ENCODE peak calls at places on chromosomes 13 and 19, in five cellular contexts. One of them, this sample, is unnamed.

GRCh38 chr13:42393573-42394360 is 121.8 kb downstream of the AKAP11 start:
- DNase-seq in B cell: no peak
- DNase-seq in uterus: no peak
- DNase-seq in RWPE1: no peak
- DNase-seq in stimulated activated CD8-positive, alpha-beta memory T cell treated with anti-CD3 and anti-CD28 coated beads, Interleukin-15, amount 100 ng/mL, for 1 hour: no peak
- DNase-seq in this sample: no peak

GRCh38 chr13:64061649-64062048 is 2646.0 kb upstream of the PCDH20 start:
- DNase-seq in B cell: no peak
- DNase-seq in uterus: no peak
- DNase-seq in RWPE1: no peak
- DNase-seq in stimulated activated CD8-positive, alpha-beta memory T cell treated with anti-CD3 and anti-CD28 coated beads, Interleukin-15, amount 100 ng/mL, for 1 hour: no peak
- DNase-seq in this sample: no peak

GRCh38 chr19:17555480-17555928 is at the start of gene COLGALT1:
- DNase-seq in B cell: peak
- DNase-seq in uterus: peak
- DNase-seq in RWPE1: peak
- DNase-seq in stimulated activated CD8-positive, alpha-beta memory T cell treated with anti-CD3 and anti-CD28 coated beads, Interleukin-15, amount 100 ng/mL, for 1 hour: peak
- DNase-seq in this sample: peak

GRCh38 chr13:110042253-110042652 is 255.9 kb upstream of the IRS2 start:
- DNase-seq in B cell: no peak
- DNase-seq in uterus: no peak
- DNase-seq in RWPE1: no peak
- DNase-seq in stimulated activated CD8-positive, alpha-beta memory T cell treated with anti-CD3 and anti-CD28 coated beads, Interleukin-15, amount 100 ng/mL, for 1 hour: no peak
- DNase-seq in this sample: no peak

GRCh38 chr13:112638157-112638750 is 50.3 kb upstream of the TUBGCP3 start:
- DNase-seq in B cell: no peak
- DNase-seq in uterus: peak
- DNase-seq in RWPE1: peak
- DNase-seq in stimulated activated CD8-positive, alpha-beta memory T cell treated with anti-CD3 and anti-CD28 coated beads, Interleukin-15, amount 100 ng/mL, for 1 hour: no peak
- DNase-seq in this sample: no peak

GRCh38 chr19:6744381-6745288 is 5.2 kb downstream of the TRIP10 start:
- DNase-seq in B cell: no peak
- DNase-seq in uterus: peak
- DNase-seq in RWPE1: peak
- DNase-seq in stimulated activated CD8-positive, alpha-beta memory T cell treated with anti-CD3 and anti-CD28 coated beads, Interleukin-15, amount 100 ng/mL, for 1 hour: no peak
- DNase-seq in this sample: peak

GRCh38 chr19:5578094-5578846 is 10.5 kb upstream of the TINCR start:
- DNase-seq in B cell: peak
- DNase-seq in uterus: peak
- DNase-seq in RWPE1: peak
- DNase-seq in stimulated activated CD8-positive, alpha-beta memory T cell treated with anti-CD3 and anti-CD28 coated beads, Interleukin-15, amount 100 ng/mL, for 1 hour: peak
- DNase-seq in this sample: peak

GRCh38 chr13:32976046-32976781 is 40.0 kb upstream of the KL start:
- DNase-seq in B cell: no peak
- DNase-seq in uterus: no peak
- DNase-seq in RWPE1: no peak
- DNase-seq in stimulated activated CD8-positive, alpha-beta memory T cell treated with anti-CD3 and anti-CD28 coated beads, Interleukin-15, amount 100 ng/mL, for 1 hour: no peak
- DNase-seq in this sample: no peak

GRCh38 chr19:41427647-41428480 is 690 bp upstream of the B3GNT8 start:
- DNase-seq in B cell: no peak
- DNase-seq in uterus: peak
- DNase-seq in RWPE1: peak
- DNase-seq in stimulated activated CD8-positive, alpha-beta memory T cell treated with anti-CD3 and anti-CD28 coated beads, Interleukin-15, amount 100 ng/mL, for 1 hour: no peak
- DNase-seq in this sample: no peak

GRCh38 chr19:4523306-4524110 is 5.2 kb upstream of the PLIN4 start:
- DNase-seq in B cell: peak
- DNase-seq in uterus: no peak
- DNase-seq in RWPE1: no peak
- DNase-seq in stimulated activated CD8-positive, alpha-beta memory T cell treated with anti-CD3 and anti-CD28 coated beads, Interleukin-15, amount 100 ng/mL, for 1 hour: no peak
- DNase-seq in this sample: no peak

GRCh38 chr19:2962018-2962670 is 15.2 kb upstream of the TLE6 start:
- DNase-seq in B cell: peak
- DNase-seq in uterus: no peak
- DNase-seq in RWPE1: peak
- DNase-seq in stimulated activated CD8-positive, alpha-beta memory T cell treated with anti-CD3 and anti-CD28 coated beads, Interleukin-15, amount 100 ng/mL, for 1 hour: peak
- DNase-seq in this sample: peak

GRCh38 chr19:6572217-6572616 is 18.7 kb downstream of the CD70 start:
- DNase-seq in B cell: no peak
- DNase-seq in uterus: no peak
- DNase-seq in RWPE1: no peak
- DNase-seq in stimulated activated CD8-positive, alpha-beta memory T cell treated with anti-CD3 and anti-CD28 coated beads, Interleukin-15, amount 100 ng/mL, for 1 hour: no peak
- DNase-seq in this sample: no peak

GRCh38 chr13:110907951-110908898 is 6.6 kb downstream of the ANKRD10 start:
- DNase-seq in B cell: no peak
- DNase-seq in uterus: no peak
- DNase-seq in RWPE1: peak
- DNase-seq in stimulated activated CD8-positive, alpha-beta memory T cell treated with anti-CD3 and anti-CD28 coated beads, Interleukin-15, amount 100 ng/mL, for 1 hour: no peak
- DNase-seq in this sample: no peak

GRCh38 chr19:8643860-8644653 is 13.6 kb downstream of the NFILZ start:
- DNase-seq in B cell: no peak
- DNase-seq in uterus: no peak
- DNase-seq in RWPE1: no peak
- DNase-seq in stimulated activated CD8-positive, alpha-beta memory T cell treated with anti-CD3 and anti-CD28 coated beads, Interleukin-15, amount 100 ng/mL, for 1 hour: no peak
- DNase-seq in this sample: no peak

GRCh38 chr13:90591927-90592268 is 755.6 kb upstream of the MIR17HG start:
- DNase-seq in B cell: no peak
- DNase-seq in uterus: no peak
- DNase-seq in RWPE1: no peak
- DNase-seq in stimulated activated CD8-positive, alpha-beta memory T cell treated with anti-CD3 and anti-CD28 coated beads, Interleukin-15, amount 100 ng/mL, for 1 hour: no peak
- DNase-seq in this sample: no peak

GRCh38 chr19:44758596-44758995 is 10.1 kb downstream of the BCL3 start:
- DNase-seq in B cell: no peak
- DNase-seq in uterus: no peak
- DNase-seq in RWPE1: no peak
- DNase-seq in stimulated activated CD8-positive, alpha-beta memory T cell treated with anti-CD3 and anti-CD28 coated beads, Interleukin-15, amount 100 ng/mL, for 1 hour: no peak
- DNase-seq in this sample: no peak

GRCh38 chr19:19420570-19421301 is 15.3 kb downstream of the GATAD2A start:
- DNase-seq in B cell: no peak
- DNase-seq in uterus: no peak
- DNase-seq in RWPE1: no peak
- DNase-seq in stimulated activated CD8-positive, alpha-beta memory T cell treated with anti-CD3 and anti-CD28 coated beads, Interleukin-15, amount 100 ng/mL, for 1 hour: no peak
- DNase-seq in this sample: no peak

GRCh38 chr13:80783926-80784325 is 443.0 kb upstream of the SPRY2 start:
- DNase-seq in B cell: no peak
- DNase-seq in uterus: no peak
- DNase-seq in RWPE1: no peak
- DNase-seq in stimulated activated CD8-positive, alpha-beta memory T cell treated with anti-CD3 and anti-CD28 coated beads, Interleukin-15, amount 100 ng/mL, for 1 hour: no peak
- DNase-seq in this sample: no peak

GRCh38 chr19:30671622-30672051 is 299.5 kb downstream of the ZNF536 start:
- DNase-seq in B cell: no peak
- DNase-seq in uterus: no peak
- DNase-seq in RWPE1: no peak
- DNase-seq in stimulated activated CD8-positive, alpha-beta memory T cell treated with anti-CD3 and anti-CD28 coated beads, Interleukin-15, amount 100 ng/mL, for 1 hour: no peak
- DNase-seq in this sample: no peak

GRCh38 chr19:1065606-1066109 is 1.3 kb upstream of the ARHGAP45 start:
- DNase-seq in B cell: no peak
- DNase-seq in uterus: no peak
- DNase-seq in RWPE1: no peak
- DNase-seq in stimulated activated CD8-positive, alpha-beta memory T cell treated with anti-CD3 and anti-CD28 coated beads, Interleukin-15, amount 100 ng/mL, for 1 hour: no peak
- DNase-seq in this sample: no peak

GRCh38 chr19:17797397-17798201 is 2.7 kb downstream of the B3GNT3 start:
- DNase-seq in B cell: no peak
- DNase-seq in uterus: no peak
- DNase-seq in RWPE1: peak
- DNase-seq in stimulated activated CD8-positive, alpha-beta memory T cell treated with anti-CD3 and anti-CD28 coated beads, Interleukin-15, amount 100 ng/mL, for 1 hour: no peak
- DNase-seq in this sample: no peak

GRCh38 chr19:3366761-3367571 is 583 bp downstream of the NFIC start:
- DNase-seq in B cell: no peak
- DNase-seq in uterus: peak
- DNase-seq in RWPE1: no peak
- DNase-seq in stimulated activated CD8-positive, alpha-beta memory T cell treated with anti-CD3 and anti-CD28 coated beads, Interleukin-15, amount 100 ng/mL, for 1 hour: no peak
- DNase-seq in this sample: no peak

GRCh38 chr19:10001899-10002298 is 8.4 kb downstream of the COL5A3 start:
- DNase-seq in B cell: no peak
- DNase-seq in uterus: no peak
- DNase-seq in RWPE1: no peak
- DNase-seq in stimulated activated CD8-positive, alpha-beta memory T cell treated with anti-CD3 and anti-CD28 coated beads, Interleukin-15, amount 100 ng/mL, for 1 hour: no peak
- DNase-seq in this sample: no peak

GRCh38 chr19:44258835-44259413 is 762 bp upstream of the ZNF233 start:
- DNase-seq in B cell: no peak
- DNase-seq in uterus: no peak
- DNase-seq in RWPE1: no peak
- DNase-seq in stimulated activated CD8-positive, alpha-beta memory T cell treated with anti-CD3 and anti-CD28 coated beads, Interleukin-15, amount 100 ng/mL, for 1 hour: no peak
- DNase-seq in this sample: no peak

GRCh38 chr19:53333071-53333465 is 481 bp upstream of the ZNF845 start:
- DNase-seq in B cell: peak
- DNase-seq in uterus: peak
- DNase-seq in RWPE1: no peak
- DNase-seq in stimulated activated CD8-positive, alpha-beta memory T cell treated with anti-CD3 and anti-CD28 coated beads, Interleukin-15, amount 100 ng/mL, for 1 hour: peak
- DNase-seq in this sample: peak

GRCh38 chr13:111874981-111875380 is 192.0 kb upstream of the SOX1 start:
- DNase-seq in B cell: no peak
- DNase-seq in uterus: no peak
- DNase-seq in RWPE1: no peak
- DNase-seq in stimulated activated CD8-positive, alpha-beta memory T cell treated with anti-CD3 and anti-CD28 coated beads, Interleukin-15, amount 100 ng/mL, for 1 hour: no peak
- DNase-seq in this sample: no peak

GRCh38 chr19:7257148-7258041 is 36.8 kb downstream of the INSR start:
- DNase-seq in B cell: no peak
- DNase-seq in uterus: peak
- DNase-seq in RWPE1: peak
- DNase-seq in stimulated activated CD8-positive, alpha-beta memory T cell treated with anti-CD3 and anti-CD28 coated beads, Interleukin-15, amount 100 ng/mL, for 1 hour: no peak
- DNase-seq in this sample: no peak

GRCh38 chr13:21297452-21297851 is 121.0 kb downstream of the MRPL57 start:
- DNase-seq in B cell: peak
- DNase-seq in uterus: no peak
- DNase-seq in RWPE1: no peak
- DNase-seq in stimulated activated CD8-positive, alpha-beta memory T cell treated with anti-CD3 and anti-CD28 coated beads, Interleukin-15, amount 100 ng/mL, for 1 hour: no peak
- DNase-seq in this sample: no peak

GRCh38 chr19:13987101-13987890 is 18.8 kb downstream of the RFX1 start:
- DNase-seq in B cell: no peak
- DNase-seq in uterus: no peak
- DNase-seq in RWPE1: no peak
- DNase-seq in stimulated activated CD8-positive, alpha-beta memory T cell treated with anti-CD3 and anti-CD28 coated beads, Interleukin-15, amount 100 ng/mL, for 1 hour: no peak
- DNase-seq in this sample: no peak

This sample was measured in AG04450.